ENCODE peak calls at places on chromosomes 5 and 9, in six cellular contexts. D is mucosa of descending colon, S is RWPE1, G is GM13976, O is NB4, R is left ventricle myocardium inferior. M is an unnamed sample.

GRCh38 chr5:73692166-73692640 is 66.2 kb downstream of the ARHGEF28 start:
- DNase-seq in R (no peak), S (peak; percentile 77), O (no peak), D (no peak), G (peak; percentile 15), M (no peak)

GRCh38 chr5:24773241-24773640 is 128.5 kb upstream of the CDH10 start:
- DNase-seq in S (no peak), G (no peak), O (no peak), R (no peak), D (no peak), M (no peak)

GRCh38 chr5:54707841-54708240 is 190.3 kb downstream of the SNX18 start:
- DNase-seq in D (no peak), S (no peak), R (no peak), G (no peak), O (no peak), M (no peak)

GRCh38 chr5:151719228-151719861 is 32.6 kb upstream of the SPARC start:
- DNase-seq in R (no peak), O (peak; percentile 53), G (no peak), S (no peak), D (peak; percentile 62), M (peak; percentile 51)

GRCh38 chr5:124669956-124670671 is 76.3 kb downstream of the ZNF608 start:
- DNase-seq in G (no peak), D (no peak), O (no peak), R (no peak), S (no peak), M (no peak)

GRCh38 chr5:58236498-58236897 is 223.4 kb downstream of the PLK2 start:
- DNase-seq in O (no peak), S (no peak), R (no peak), D (no peak), G (no peak), M (no peak)

GRCh38 chr5:83428126-83428525 is 43.4 kb upstream of the VCAN start:
- DNase-seq in S (no peak), O (no peak), D (no peak), R (no peak), G (no peak), M (no peak)

GRCh38 chr9:33225319-33226152 is 14.4 kb upstream of the SPINK4 start:
- DNase-seq in D (peak; percentile 91), S (peak; percentile 60), R (no peak), O (peak; percentile 91), G (peak; percentile 55), M (peak; percentile 66)

GRCh38 chr5:168313596-168314204 is 22.3 kb downstream of the WWC1 start:
- DNase-seq in S (no peak), O (no peak), R (no peak), G (no peak), D (no peak), M (no peak)

GRCh38 chr5:59337240-59337639 is 556.3 kb downstream of the PDE4D start:
- DNase-seq in G (no peak), D (no peak), O (peak; percentile 55), R (no peak), S (no peak), M (no peak)

GRCh38 chr5:39815701-39816100 is 390.9 kb upstream of the DAB2 start:
- DNase-seq in G (no peak), S (no peak), R (no peak), D (no peak), O (no peak), M (no peak)

GRCh38 chr5:57174850-57175525 is 1.1 kb downstream of the GPBP1 start:
- DNase-seq in D (peak; percentile 29), G (no peak), O (no peak), R (no peak), S (peak; percentile 18), M (no peak)

GRCh38 chr5:54309751-54310432 is 481 bp downstream of the ARL15 start:
- DNase-seq in S (peak; percentile 76), D (peak; percentile 63), G (peak; percentile 20), R (peak; percentile 36), O (peak; percentile 38), M (peak; percentile 39)

GRCh38 chr9:115306860-115307259 is 188.9 kb upstream of the TNC start:
- DNase-seq in G (no peak), D (no peak), R (no peak), S (no peak), O (no peak), M (no peak)

GRCh38 chr5:173808079-173808808 is 79.9 kb upstream of the CPEB4 start:
- DNase-seq in D (no peak), G (no peak), O (peak; percentile 94), S (no peak), R (no peak), M (no peak)

GRCh38 chr5:181223041-181223728 is at the start of gene TRIM41:
- DNase-seq in D (peak; percentile 98), R (peak; percentile 99), O (peak; percentile 99), G (peak; percentile 91), S (peak; percentile 93), M (peak; percentile 97)

GRCh38 chr9:86078731-86079130 is 20.6 kb downstream of the GOLM1 start:
- DNase-seq in G (no peak), R (no peak), S (no peak), D (no peak), O (no peak), M (no peak)

GRCh38 chr5:138974227-138975063 is 99.3 kb upstream of the LRRTM2 start:
- DNase-seq in D (peak; percentile 19), R (peak; percentile 68), G (no peak), S (no peak), O (no peak), M (no peak)

GRCh38 chr9:93324191-93324834 is 127.2 kb upstream of the FAM120A start:
- DNase-seq in G (no peak), S (no peak), D (no peak), R (no peak), O (no peak), M (no peak)

GRCh38 chr5:149486726-149487635 is 64.3 kb downstream of the CSNK1A1 start:
- DNase-seq in D (no peak), G (no peak), O (no peak), R (no peak), S (peak; percentile 55), M (no peak)

GRCh38 chr9:134360897-134361296 is 34.6 kb downstream of the RXRA start:
- DNase-seq in S (peak; percentile 71), O (no peak), R (peak; percentile 61), D (no peak), G (no peak), M (no peak)

GRCh38 chr9:86700601-86701000 is 246.7 kb downstream of the GAS1 start:
- DNase-seq in S (no peak), D (peak; percentile 31), R (peak; percentile 68), O (no peak), G (no peak), M (no peak)

DNA sequence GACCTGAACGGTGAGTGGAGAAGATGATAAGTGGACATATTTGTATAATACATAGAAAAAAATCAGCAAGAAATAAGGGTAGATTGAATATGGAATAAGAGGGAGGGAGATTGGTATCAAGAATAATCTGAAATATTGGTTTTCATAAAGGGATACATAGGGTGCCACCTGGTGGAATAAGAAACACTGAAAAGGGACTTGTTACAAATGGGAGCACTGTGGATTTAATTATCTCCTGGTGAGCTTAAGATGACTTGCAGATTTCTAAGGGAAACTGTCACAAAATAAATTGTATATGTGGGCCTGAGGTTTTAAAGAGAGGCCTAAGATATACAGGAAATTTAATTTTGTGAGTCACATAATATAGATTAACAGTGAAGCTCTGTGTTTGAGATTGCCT is 1403.5 kb upstream of the CDH18 start:
- DNase-seq in D (no peak), G (no peak), O (peak; percentile 36), R (no peak), S (no peak), M (no peak)
- TF ChIP-seq CTCF in D (no peak), G (no peak), O (no peak), R (no peak), S (no peak), M (no peak)

GRCh38 chr5:153429734-153430133 is 60.7 kb upstream of the GRIA1 start:
- DNase-seq in S (no peak), R (no peak), G (no peak), O (no peak), D (no peak), M (no peak)

DNA sequence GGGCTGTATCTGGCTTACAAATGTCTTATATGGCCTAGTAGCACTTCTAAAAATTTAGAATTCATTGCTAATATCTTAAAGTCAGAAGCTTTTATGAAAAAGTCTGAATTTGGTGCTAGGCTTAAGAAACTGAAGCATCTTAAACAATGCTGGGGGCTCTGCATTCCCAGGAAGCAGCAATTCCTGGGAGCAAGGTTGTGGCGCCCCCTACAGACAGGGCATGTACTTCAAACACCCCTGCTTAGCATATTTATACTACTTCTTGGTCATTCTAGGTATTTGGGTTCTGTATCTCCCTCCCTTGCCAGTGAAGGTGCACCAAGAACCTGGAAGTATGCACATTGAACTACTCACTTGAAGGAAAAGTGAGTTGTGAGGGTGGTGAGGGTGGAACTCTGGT is 64.6 kb upstream of the GRIA1 start:
- DNase-seq in G (no peak), O (peak; percentile 12), R (no peak), S (no peak), D (no peak), M (peak; percentile 6)
- TF ChIP-seq CTCF in G (peak; percentile 31), O (peak; percentile 36), R (no peak), S (no peak), D (no peak), M (peak; percentile 56)

DNA sequence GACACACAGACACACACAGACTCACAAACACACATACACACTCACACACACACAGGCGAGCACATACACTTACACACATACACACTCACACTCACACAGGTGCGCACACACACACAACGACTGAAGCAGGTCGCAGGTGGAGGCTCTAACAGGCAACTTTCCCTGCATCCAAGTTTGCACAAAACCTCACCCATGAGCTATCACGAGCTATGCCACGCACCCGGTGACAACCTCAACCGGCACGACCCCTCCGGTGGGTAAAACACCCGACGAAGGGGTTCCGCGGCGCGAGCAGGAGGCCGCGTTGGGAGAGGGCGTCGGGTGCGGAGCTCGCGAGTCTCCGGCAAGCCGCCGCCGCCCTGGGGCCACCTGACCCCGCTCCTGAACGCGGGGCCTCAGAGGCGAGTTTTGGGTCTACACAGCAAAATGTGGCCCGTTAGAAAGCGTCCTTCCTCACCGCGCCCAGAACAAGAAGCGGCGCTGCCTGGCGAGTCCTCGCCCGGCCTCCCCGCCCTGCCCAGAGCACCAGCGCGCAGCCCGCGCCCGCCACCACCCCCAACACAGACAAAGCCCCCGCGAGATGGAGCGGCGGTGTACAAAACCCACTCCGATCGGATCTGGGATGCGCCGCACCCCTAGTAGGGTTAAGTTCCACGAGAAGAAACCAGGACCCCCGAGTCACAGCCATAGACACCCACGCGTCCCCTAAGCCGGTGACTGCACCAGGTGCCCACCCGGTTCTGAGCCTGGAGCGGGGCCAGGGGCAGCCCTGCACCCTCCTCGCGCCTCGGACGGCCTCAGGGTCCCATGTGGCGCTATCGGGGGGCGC is 665 bp downstream of the SLC6A3 start:
- DNase-seq in D (no peak), O (no peak), R (no peak), S (no peak), G (no peak), M (no peak)
- TF ChIP-seq CTCF in D (no peak), O (no peak), R (no peak), S (no peak), G (no peak), M (no peak)

GRCh38 chr5:145991044-145991575 is 54.7 kb downstream of the SH3RF2 start:
- DNase-seq in O (no peak), G (no peak), S (no peak), D (no peak), R (no peak), M (no peak)

GRCh38 chr5:145988993-145989392 is 52.6 kb downstream of the SH3RF2 start:
- DNase-seq in D (no peak), R (no peak), G (no peak), S (no peak), O (no peak), M (no peak)

GRCh38 chr5:145987871-145988270 is 51.5 kb downstream of the SH3RF2 start:
- DNase-seq in S (no peak), D (no peak), O (no peak), G (no peak), R (no peak), M (no peak)

GRCh38 chr5:145989428-145989827 is 53.0 kb downstream of the SH3RF2 start:
- DNase-seq in R (no peak), O (no peak), S (no peak), D (no peak), G (no peak), M (no peak)

GRCh38 chr5:145990077-145990653 is 53.8 kb downstream of the SH3RF2 start:
- DNase-seq in R (no peak), G (no peak), O (no peak), S (no peak), D (peak; percentile 46), M (no peak)
- TF ChIP-seq CTCF in R (no peak), G (no peak), O (no peak), S (no peak), D (no peak), M (no peak)

M was measured in endothelial cell.